ENCODE peak calls at places on chromosomes 3 and 15, in seven cellular contexts. One of them, this sample, is unnamed.

GRCh38 chr3:32177702-32178198 is 60.7 kb upstream of the CMTM8 start:
- DNase-seq in stomach: peak; percentile 77
- DNase-seq in breast epithelium: peak; percentile 39
- DNase-seq in prostate gland: peak; percentile 62
- DNase-seq in upper lobe of right lung: no peak
- DNase-seq in cardiac fibroblast: peak; percentile 92
- DNase-seq in choroid plexus epithelial cell: peak; percentile 95
- DNase-seq in this sample: peak; percentile 80

GRCh38 chr3:111277226-111277625 is 205.6 kb downstream of the NECTIN3 start:
- DNase-seq in stomach: no peak
- DNase-seq in breast epithelium: no peak
- DNase-seq in prostate gland: no peak
- DNase-seq in upper lobe of right lung: no peak
- DNase-seq in cardiac fibroblast: peak; percentile 51
- DNase-seq in choroid plexus epithelial cell: peak; percentile 77
- DNase-seq in this sample: peak; percentile 65

GRCh38 chr3:128112406-128112968 is 11.1 kb downstream of the RUVBL1 start:
- DNase-seq in stomach: no peak
- DNase-seq in breast epithelium: peak; percentile 36
- DNase-seq in prostate gland: no peak
- DNase-seq in upper lobe of right lung: no peak
- DNase-seq in cardiac fibroblast: peak; percentile 88
- DNase-seq in choroid plexus epithelial cell: peak; percentile 93
- DNase-seq in this sample: peak; percentile 91

GRCh38 chr3:173913397-173913796 is 515.9 kb downstream of the NLGN1 start:
- DNase-seq in stomach: no peak
- DNase-seq in breast epithelium: no peak
- DNase-seq in prostate gland: no peak
- DNase-seq in upper lobe of right lung: no peak
- DNase-seq in cardiac fibroblast: peak; percentile 68
- DNase-seq in choroid plexus epithelial cell: peak; percentile 63
- DNase-seq in this sample: peak; percentile 56

GRCh38 chr15:100031665-100032357 is 298.6 kb upstream of the LYSMD4 start:
- DNase-seq in stomach: no peak
- DNase-seq in breast epithelium: no peak
- DNase-seq in prostate gland: no peak
- DNase-seq in upper lobe of right lung: no peak
- DNase-seq in cardiac fibroblast: no peak
- DNase-seq in choroid plexus epithelial cell: no peak
- DNase-seq in this sample: no peak

GRCh38 chr15:50256188-50257041 is 9.1 kb downstream of the HDC start:
- DNase-seq in stomach: no peak
- DNase-seq in breast epithelium: no peak
- DNase-seq in prostate gland: no peak
- DNase-seq in upper lobe of right lung: no peak
- DNase-seq in cardiac fibroblast: peak; percentile 55
- DNase-seq in choroid plexus epithelial cell: peak; percentile 78
- DNase-seq in this sample: peak; percentile 68

GRCh38 chr15:77623878-77624524 is 8.7 kb downstream of the LINGO1 start:
- DNase-seq in stomach: no peak
- DNase-seq in breast epithelium: no peak
- DNase-seq in prostate gland: no peak
- DNase-seq in upper lobe of right lung: no peak
- DNase-seq in cardiac fibroblast: peak; percentile 20
- DNase-seq in choroid plexus epithelial cell: no peak
- DNase-seq in this sample: no peak

GRCh38 chr15:80518522-80518921 is 114.3 kb downstream of the ARNT2 start:
- DNase-seq in stomach: no peak
- DNase-seq in breast epithelium: no peak
- DNase-seq in prostate gland: no peak
- DNase-seq in upper lobe of right lung: no peak
- DNase-seq in cardiac fibroblast: peak; percentile 17
- DNase-seq in choroid plexus epithelial cell: no peak
- DNase-seq in this sample: no peak

GRCh38 chr3:72171946-72172345 is 387.0 kb upstream of the PROK2 start:
- DNase-seq in stomach: no peak
- DNase-seq in breast epithelium: no peak
- DNase-seq in prostate gland: no peak
- DNase-seq in upper lobe of right lung: no peak
- DNase-seq in cardiac fibroblast: peak; percentile 19
- DNase-seq in choroid plexus epithelial cell: no peak
- DNase-seq in this sample: no peak

GRCh38 chr3:171851685-171852084 is 8.5 kb downstream of the TMEM212 start:
- DNase-seq in stomach: no peak
- DNase-seq in breast epithelium: no peak
- DNase-seq in prostate gland: no peak
- DNase-seq in upper lobe of right lung: no peak
- DNase-seq in cardiac fibroblast: peak; percentile 79
- DNase-seq in choroid plexus epithelial cell: no peak
- DNase-seq in this sample: peak; percentile 64

GRCh38 chr3:30761374-30761773 is 133.1 kb downstream of the GADL1 start:
- DNase-seq in stomach: no peak
- DNase-seq in breast epithelium: no peak
- DNase-seq in prostate gland: no peak
- DNase-seq in upper lobe of right lung: no peak
- DNase-seq in cardiac fibroblast: no peak
- DNase-seq in choroid plexus epithelial cell: no peak
- DNase-seq in this sample: no peak

GRCh38 chr3:37627951-37628620 is 233.6 kb upstream of the CTDSPL start:
- DNase-seq in stomach: no peak
- DNase-seq in breast epithelium: no peak
- DNase-seq in prostate gland: no peak
- DNase-seq in upper lobe of right lung: no peak
- DNase-seq in cardiac fibroblast: no peak
- DNase-seq in choroid plexus epithelial cell: no peak
- DNase-seq in this sample: no peak

GRCh38 chr15:77018796-77019475 is 24.0 kb downstream of the PSTPIP1 start:
- DNase-seq in stomach: no peak
- DNase-seq in breast epithelium: no peak
- DNase-seq in prostate gland: no peak
- DNase-seq in upper lobe of right lung: no peak
- DNase-seq in cardiac fibroblast: no peak
- DNase-seq in choroid plexus epithelial cell: no peak
- DNase-seq in this sample: no peak

GRCh38 chr3:48565591-48566400 is 2.2 kb upstream of the UCN2 start:
- DNase-seq in stomach: no peak
- DNase-seq in breast epithelium: no peak
- DNase-seq in prostate gland: no peak
- DNase-seq in upper lobe of right lung: no peak
- DNase-seq in cardiac fibroblast: peak; percentile 62
- DNase-seq in choroid plexus epithelial cell: peak; percentile 65
- DNase-seq in this sample: peak; percentile 78

GRCh38 chr3:156812521-156813335 is 13.4 kb upstream of the LEKR1 start:
- DNase-seq in stomach: no peak
- DNase-seq in breast epithelium: no peak
- DNase-seq in prostate gland: no peak
- DNase-seq in upper lobe of right lung: no peak
- DNase-seq in cardiac fibroblast: no peak
- DNase-seq in choroid plexus epithelial cell: peak; percentile 80
- DNase-seq in this sample: peak; percentile 42

GRCh38 chr3:112699436-112699978 is 58.6 kb upstream of the CCDC80 start:
- DNase-seq in stomach: no peak
- DNase-seq in breast epithelium: no peak
- DNase-seq in prostate gland: no peak
- DNase-seq in upper lobe of right lung: no peak
- DNase-seq in cardiac fibroblast: peak; percentile 34
- DNase-seq in choroid plexus epithelial cell: peak; percentile 49
- DNase-seq in this sample: peak; percentile 74
- TF ChIP-seq CTCF in stomach: no peak
- TF ChIP-seq CTCF in breast epithelium: no peak
- TF ChIP-seq CTCF in prostate gland: no peak
- TF ChIP-seq CTCF in upper lobe of right lung: peak; percentile 13
- TF ChIP-seq CTCF in cardiac fibroblast: peak; percentile 17
- TF ChIP-seq CTCF in choroid plexus epithelial cell: peak; percentile 30
- TF ChIP-seq CTCF in this sample: no peak

GRCh38 chr3:50300681-50301254 is 1.6 kb upstream of the HYAL3 start:
- DNase-seq in stomach: no peak
- DNase-seq in breast epithelium: no peak
- DNase-seq in prostate gland: no peak
- DNase-seq in upper lobe of right lung: no peak
- DNase-seq in cardiac fibroblast: no peak
- DNase-seq in choroid plexus epithelial cell: no peak
- DNase-seq in this sample: no peak
- H3K4me3 ChIP-seq in stomach: peak overlapping the region; percentile 5
- H3K4me3 ChIP-seq in breast epithelium: no peak overlapping the region
- H3K4me3 ChIP-seq in prostate gland: no peak overlapping the region
- H3K4me3 ChIP-seq in upper lobe of right lung: peak overlapping the region; percentile 65
- H3K4me3 ChIP-seq in cardiac fibroblast: no peak overlapping the region
- H3K4me3 ChIP-seq in choroid plexus epithelial cell: no peak overlapping the region
- H3K4me3 ChIP-seq in this sample: no peak overlapping the region

GRCh38 chr3:52769786-52770445 is 824 bp downstream of the NEK4 start:
- DNase-seq in stomach: no peak
- DNase-seq in breast epithelium: no peak
- DNase-seq in prostate gland: no peak
- DNase-seq in upper lobe of right lung: peak; percentile 22
- DNase-seq in cardiac fibroblast: no peak
- DNase-seq in choroid plexus epithelial cell: peak; percentile 9
- DNase-seq in this sample: peak; percentile 7

GRCh38 chr3:52771334-52771681 is 568 bp upstream of the NEK4 start:
- DNase-seq in stomach: no peak
- DNase-seq in breast epithelium: no peak
- DNase-seq in prostate gland: no peak
- DNase-seq in upper lobe of right lung: no peak
- DNase-seq in cardiac fibroblast: no peak
- DNase-seq in choroid plexus epithelial cell: no peak
- DNase-seq in this sample: no peak

GRCh38 chr3:52771702-52772101 is 962 bp upstream of the NEK4 start:
- DNase-seq in stomach: no peak
- DNase-seq in breast epithelium: no peak
- DNase-seq in prostate gland: no peak
- DNase-seq in upper lobe of right lung: peak; percentile 3
- DNase-seq in cardiac fibroblast: no peak
- DNase-seq in choroid plexus epithelial cell: no peak
- DNase-seq in this sample: no peak

GRCh38 chr3:52773361-52774065 is 2.8 kb upstream of the NEK4 start:
- DNase-seq in stomach: no peak
- DNase-seq in breast epithelium: peak; percentile 17
- DNase-seq in prostate gland: no peak
- DNase-seq in upper lobe of right lung: peak; percentile 37
- DNase-seq in cardiac fibroblast: no peak
- DNase-seq in choroid plexus epithelial cell: no peak
- DNase-seq in this sample: no peak

DNA sequence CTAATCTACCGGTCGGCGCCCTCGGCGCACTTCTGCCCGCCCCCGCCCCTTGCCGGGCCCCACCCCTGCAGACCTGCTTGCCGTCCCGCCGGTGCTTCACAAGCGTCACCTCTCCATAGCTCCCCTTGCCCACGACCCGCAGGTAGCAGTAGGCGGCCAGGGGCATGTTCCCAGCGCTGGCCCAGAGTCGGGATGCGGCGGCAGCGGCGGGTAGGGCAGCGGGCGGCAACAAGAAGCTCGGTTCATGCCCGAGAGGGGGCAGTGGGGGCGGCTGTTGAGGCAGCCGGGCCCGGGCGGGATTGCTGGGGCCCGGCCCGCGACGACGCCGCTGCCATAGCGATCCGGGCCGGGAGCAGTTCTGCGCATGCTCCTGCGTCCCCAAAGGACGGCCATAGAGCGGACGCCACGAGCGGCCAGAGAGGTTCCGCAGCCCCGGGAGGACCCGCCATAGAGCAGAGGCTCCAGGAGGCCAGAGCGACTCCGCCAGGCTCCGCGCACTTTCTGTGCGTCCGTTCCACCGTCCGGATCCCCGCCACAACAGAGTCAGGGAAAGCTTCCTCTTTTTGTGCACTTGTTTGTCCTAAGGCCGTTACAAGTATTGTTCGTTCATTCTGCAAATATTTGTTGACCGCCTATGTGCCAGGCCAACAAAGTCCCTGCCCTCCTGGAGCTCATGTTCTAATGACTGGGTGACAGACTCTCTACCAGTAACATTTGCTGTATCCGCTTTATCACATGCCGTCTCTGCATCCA is at the start of gene NEK4:
- DNase-seq in stomach: peak; percentile 95
- DNase-seq in breast epithelium: peak; percentile 82
- DNase-seq in prostate gland: peak; percentile 90
- DNase-seq in upper lobe of right lung: peak; percentile 97
- DNase-seq in cardiac fibroblast: peak; percentile 93
- DNase-seq in choroid plexus epithelial cell: peak; percentile 89
- DNase-seq in this sample: peak; percentile 89
- TF ChIP-seq CTCF in stomach: no peak
- TF ChIP-seq CTCF in breast epithelium: no peak
- TF ChIP-seq CTCF in prostate gland: no peak
- TF ChIP-seq CTCF in upper lobe of right lung: no peak
- TF ChIP-seq CTCF in cardiac fibroblast: no peak
- TF ChIP-seq CTCF in choroid plexus epithelial cell: no peak
- TF ChIP-seq CTCF in this sample: no peak

GRCh38 chr15:40128746-40129660 is 20.3 kb upstream of the BMF start:
- DNase-seq in stomach: no peak
- DNase-seq in breast epithelium: no peak
- DNase-seq in prostate gland: no peak
- DNase-seq in upper lobe of right lung: no peak
- DNase-seq in cardiac fibroblast: no peak
- DNase-seq in choroid plexus epithelial cell: no peak
- DNase-seq in this sample: no peak
- H3K4me3 ChIP-seq in stomach: no peak overlapping the region
- H3K4me3 ChIP-seq in breast epithelium: no peak overlapping the region
- H3K4me3 ChIP-seq in prostate gland: no peak overlapping the region
- H3K4me3 ChIP-seq in upper lobe of right lung: no peak overlapping the region
- H3K4me3 ChIP-seq in cardiac fibroblast: no peak overlapping the region
- H3K4me3 ChIP-seq in choroid plexus epithelial cell: no peak overlapping the region
- H3K4me3 ChIP-seq in this sample: no peak overlapping the region

GRCh38 chr3:159818399-159818798 is 170.2 kb upstream of the IL12A start:
- DNase-seq in stomach: no peak
- DNase-seq in breast epithelium: no peak
- DNase-seq in prostate gland: no peak
- DNase-seq in upper lobe of right lung: no peak
- DNase-seq in cardiac fibroblast: no peak
- DNase-seq in choroid plexus epithelial cell: no peak
- DNase-seq in this sample: no peak
- TF ChIP-seq CTCF in stomach: no peak
- TF ChIP-seq CTCF in breast epithelium: no peak
- TF ChIP-seq CTCF in prostate gland: no peak
- TF ChIP-seq CTCF in upper lobe of right lung: no peak
- TF ChIP-seq CTCF in cardiac fibroblast: no peak
- TF ChIP-seq CTCF in choroid plexus epithelial cell: peak; percentile 33
- TF ChIP-seq CTCF in this sample: peak; percentile 25

GRCh38 chr3:155556531-155556930 is 188.3 kb downstream of the PLCH1 start:
- DNase-seq in stomach: no peak
- DNase-seq in breast epithelium: no peak
- DNase-seq in prostate gland: no peak
- DNase-seq in upper lobe of right lung: no peak
- DNase-seq in cardiac fibroblast: no peak
- DNase-seq in choroid plexus epithelial cell: no peak
- DNase-seq in this sample: no peak
- H3K4me3 ChIP-seq in stomach: no peak overlapping the region
- H3K4me3 ChIP-seq in breast epithelium: no peak overlapping the region
- H3K4me3 ChIP-seq in prostate gland: no peak overlapping the region
- H3K4me3 ChIP-seq in upper lobe of right lung: no peak overlapping the region
- H3K4me3 ChIP-seq in cardiac fibroblast: no peak overlapping the region
- H3K4me3 ChIP-seq in choroid plexus epithelial cell: no peak overlapping the region
- H3K4me3 ChIP-seq in this sample: no peak overlapping the region

DNA sequence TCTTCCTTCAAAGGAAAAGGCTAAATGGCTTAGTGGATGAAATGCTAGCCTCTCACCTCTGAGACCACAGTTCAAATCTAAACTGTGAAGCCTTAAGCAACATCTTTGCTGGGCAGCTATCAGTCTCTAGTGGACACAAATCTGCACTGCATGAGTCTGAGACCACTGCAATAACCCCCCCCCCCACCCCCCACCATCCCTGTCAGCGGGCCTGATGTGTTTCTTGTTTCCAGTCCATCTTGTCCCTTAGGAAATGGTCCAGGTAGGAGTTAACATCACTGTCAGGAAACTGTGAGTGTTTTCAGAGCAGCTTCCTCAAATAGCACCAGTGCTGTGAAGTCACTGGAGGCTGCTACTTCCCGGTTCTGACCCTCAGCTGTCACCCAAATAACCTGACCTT is 140.6 kb upstream of the TMCO5A start:
- DNase-seq in stomach: no peak
- DNase-seq in breast epithelium: no peak
- DNase-seq in prostate gland: no peak
- DNase-seq in upper lobe of right lung: no peak
- DNase-seq in cardiac fibroblast: no peak
- DNase-seq in choroid plexus epithelial cell: peak; percentile 53
- DNase-seq in this sample: no peak
- TF ChIP-seq CTCF in stomach: no peak
- TF ChIP-seq CTCF in breast epithelium: no peak
- TF ChIP-seq CTCF in prostate gland: no peak
- TF ChIP-seq CTCF in upper lobe of right lung: no peak
- TF ChIP-seq CTCF in cardiac fibroblast: peak; percentile 6
- TF ChIP-seq CTCF in choroid plexus epithelial cell: peak; percentile 60
- TF ChIP-seq CTCF in this sample: peak; percentile 45